ENCODE peak calls at places on chromosome 15, in eight cellular contexts. One of them, this sample, is unnamed.

GRCh38 chr15:47737424-47737823 is 20.1 kb downstream of the SEMA6D start:
- DNase-seq in activated B cell treated with CpG ODN at 0.5 μM for 24 hours: no peak
- DNase-seq in glomerular endothelial cell: no peak
- DNase-seq in SIG-M5: no peak
- DNase-seq in HL-60: no peak
- DNase-seq in fibroblast of lung: no peak
- DNase-seq in psoas muscle: no peak
- DNase-seq in endothelial cell: no peak
- DNase-seq in this sample: no peak

GRCh38 chr15:58805095-58805494 is 34.0 kb downstream of the MINDY2 start:
- DNase-seq in activated B cell treated with CpG ODN at 0.5 μM for 24 hours: no peak
- DNase-seq in glomerular endothelial cell: no peak
- DNase-seq in SIG-M5: no peak
- DNase-seq in HL-60: peak
- DNase-seq in fibroblast of lung: no peak
- DNase-seq in psoas muscle: no peak
- DNase-seq in endothelial cell: no peak
- DNase-seq in this sample: no peak

GRCh38 chr15:37865687-37866086 is 68.8 kb upstream of the TMCO5A start:
- DNase-seq in activated B cell treated with CpG ODN at 0.5 μM for 24 hours: no peak
- DNase-seq in glomerular endothelial cell: no peak
- DNase-seq in SIG-M5: no peak
- DNase-seq in HL-60: no peak
- DNase-seq in fibroblast of lung: no peak
- DNase-seq in psoas muscle: no peak
- DNase-seq in endothelial cell: no peak
- DNase-seq in this sample: no peak

GRCh38 chr15:65246026-65246714 is 34.9 kb upstream of the CILP start:
- DNase-seq in activated B cell treated with CpG ODN at 0.5 μM for 24 hours: no peak
- DNase-seq in glomerular endothelial cell: no peak
- DNase-seq in SIG-M5: no peak
- DNase-seq in HL-60: no peak
- DNase-seq in fibroblast of lung: no peak
- DNase-seq in psoas muscle: no peak
- DNase-seq in endothelial cell: no peak
- DNase-seq in this sample: no peak

GRCh38 chr15:64305261-64305660 is 50.7 kb downstream of the CSNK1G1 start:
- DNase-seq in activated B cell treated with CpG ODN at 0.5 μM for 24 hours: no peak
- DNase-seq in glomerular endothelial cell: no peak
- DNase-seq in SIG-M5: no peak
- DNase-seq in HL-60: no peak
- DNase-seq in fibroblast of lung: no peak
- DNase-seq in psoas muscle: no peak
- DNase-seq in endothelial cell: no peak
- DNase-seq in this sample: no peak

GRCh38 chr15:97504031-97504430 is 456.5 kb upstream of the ARRDC4 start:
- DNase-seq in activated B cell treated with CpG ODN at 0.5 μM for 24 hours: no peak
- DNase-seq in glomerular endothelial cell: peak
- DNase-seq in SIG-M5: peak
- DNase-seq in HL-60: peak
- DNase-seq in fibroblast of lung: peak
- DNase-seq in psoas muscle: no peak
- DNase-seq in endothelial cell: no peak
- DNase-seq in this sample: peak

GRCh38 chr15:57732526-57733331 is 26.2 kb downstream of the POLR2M start:
- DNase-seq in activated B cell treated with CpG ODN at 0.5 μM for 24 hours: no peak
- DNase-seq in glomerular endothelial cell: peak
- DNase-seq in SIG-M5: no peak
- DNase-seq in HL-60: peak
- DNase-seq in fibroblast of lung: peak
- DNase-seq in psoas muscle: no peak
- DNase-seq in endothelial cell: peak
- DNase-seq in this sample: no peak

GRCh38 chr15:31230630-31231485 is 95.8 kb upstream of the KLF13 start:
- DNase-seq in activated B cell treated with CpG ODN at 0.5 μM for 24 hours: peak
- DNase-seq in glomerular endothelial cell: no peak
- DNase-seq in SIG-M5: no peak
- DNase-seq in HL-60: no peak
- DNase-seq in fibroblast of lung: no peak
- DNase-seq in psoas muscle: no peak
- DNase-seq in endothelial cell: no peak
- DNase-seq in this sample: no peak

GRCh38 chr15:73382131-73382530 is 13.4 kb upstream of the HCN4 start:
- DNase-seq in activated B cell treated with CpG ODN at 0.5 μM for 24 hours: no peak
- DNase-seq in glomerular endothelial cell: no peak
- DNase-seq in SIG-M5: no peak
- DNase-seq in HL-60: no peak
- DNase-seq in fibroblast of lung: no peak
- DNase-seq in psoas muscle: no peak
- DNase-seq in endothelial cell: no peak
- DNase-seq in this sample: no peak

GRCh38 chr15:40441012-40441735 is 421 bp downstream of the BAHD1 start:
- DNase-seq in activated B cell treated with CpG ODN at 0.5 μM for 24 hours: no peak
- DNase-seq in glomerular endothelial cell: no peak
- DNase-seq in SIG-M5: no peak
- DNase-seq in HL-60: no peak
- DNase-seq in fibroblast of lung: no peak
- DNase-seq in psoas muscle: no peak
- DNase-seq in endothelial cell: peak
- DNase-seq in this sample: no peak

This sample was measured in epithelial cell of proximal tubule.